ENCODE peak calls at places on chromosomes 2 and 18, in seven cellular contexts. S is breast epithelium, E is lung, W is neural progenitor cell, H is heart right ventricle, J is astrocyte, I is left lung. U is an unnamed sample. For H3K9me3, the result is how much of the 10 kb centered on the place peaks cover.

GRCh38 chr2:10047616-10048500 is 4.5 kb downstream of the KLF11 start:
- DNase-seq in E (no peak), W (no peak), H (no peak), S (no peak), J (no peak), I (no peak), U (no peak)

GRCh38 chr18:62928316-62928715 is 213.0 kb downstream of the PHLPP1 start:
- DNase-seq in W (no peak), H (no peak), I (no peak), J (peak), E (no peak), S (no peak), U (no peak)

GRCh38 chr2:75053484-75054112 is 95.2 kb downstream of the POLE4 start:
- DNase-seq in E (no peak), I (no peak), W (peak), S (no peak), H (no peak), J (no peak), U (no peak)

GRCh38 chr2:7881456-7881855 is 800.4 kb upstream of the ID2 start:
- DNase-seq in S (no peak), J (no peak), I (no peak), E (no peak), H (no peak), W (no peak), U (no peak)

GRCh38 chr2:98522854-98523253 is 78.2 kb downstream of the INPP4A start:
- DNase-seq in H (no peak), I (no peak), S (no peak), E (no peak), W (no peak), J (no peak), U (no peak)

GRCh38 chr2:127108090-127108523 is 1.2 kb upstream of the BIN1 start:
- DNase-seq in W (no peak), H (no peak), I (no peak), S (peak), E (no peak), J (no peak), U (no peak)

GRCh38 chr2:200288670-200289429 is 17.6 kb upstream of the SPATS2L start:
- DNase-seq in W (no peak), S (peak), I (no peak), E (no peak), J (no peak), H (no peak), U (no peak)

GRCh38 chr2:117786520-117786919 is 28.0 kb upstream of the DDX18 start:
- DNase-seq in S (no peak), J (no peak), H (no peak), E (no peak), W (no peak), I (no peak), U (no peak)

GRCh38 chr2:9758741-9759140 is 84.5 kb upstream of the TAF1B start:
- DNase-seq in S (no peak), W (no peak), J (no peak), I (no peak), E (no peak), H (no peak), U (no peak)

DNA sequence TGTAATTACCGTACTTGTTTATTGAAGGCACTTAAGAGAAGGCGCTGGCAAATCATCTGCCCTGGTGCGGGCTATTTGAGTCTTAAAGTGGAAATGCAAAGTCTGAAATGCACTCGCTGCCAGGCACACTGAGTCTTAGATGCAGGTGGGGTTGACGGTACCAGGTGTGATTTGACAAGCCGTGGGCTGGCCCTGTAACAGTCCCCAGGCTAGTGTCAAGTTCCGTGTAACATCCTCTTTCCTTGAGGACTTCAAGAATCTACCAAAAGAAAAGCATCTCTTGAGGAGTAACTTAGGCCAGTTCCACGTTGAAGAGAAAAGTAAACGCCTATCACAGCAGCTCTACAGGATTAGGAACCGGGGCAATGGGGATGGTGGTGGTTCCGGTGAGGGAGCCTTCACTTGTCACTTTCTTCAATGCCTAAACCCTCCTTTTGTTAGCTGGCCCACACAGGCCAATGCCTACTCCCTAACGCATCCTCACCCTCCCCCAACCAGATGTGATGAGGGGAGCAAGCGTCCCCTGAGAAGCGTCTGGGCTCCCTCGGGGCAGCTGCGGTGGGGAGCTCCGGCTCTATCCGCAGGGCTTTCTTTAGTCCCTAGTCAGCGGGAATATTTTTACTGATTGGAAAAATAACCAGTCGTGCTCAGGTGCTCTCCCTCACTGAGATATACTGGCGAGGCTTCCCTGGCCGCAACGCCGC is 1.5 kb upstream of the UGP2 start:
- DNase-seq in H (no peak), E (peak), I (no peak), S (no peak), J (no peak), W (peak), U (peak)
- TF ChIP-seq CTCF in H (no peak), E (no peak), I (no peak), S (peak), J (no peak), W (no peak), U (no peak)

DNA sequence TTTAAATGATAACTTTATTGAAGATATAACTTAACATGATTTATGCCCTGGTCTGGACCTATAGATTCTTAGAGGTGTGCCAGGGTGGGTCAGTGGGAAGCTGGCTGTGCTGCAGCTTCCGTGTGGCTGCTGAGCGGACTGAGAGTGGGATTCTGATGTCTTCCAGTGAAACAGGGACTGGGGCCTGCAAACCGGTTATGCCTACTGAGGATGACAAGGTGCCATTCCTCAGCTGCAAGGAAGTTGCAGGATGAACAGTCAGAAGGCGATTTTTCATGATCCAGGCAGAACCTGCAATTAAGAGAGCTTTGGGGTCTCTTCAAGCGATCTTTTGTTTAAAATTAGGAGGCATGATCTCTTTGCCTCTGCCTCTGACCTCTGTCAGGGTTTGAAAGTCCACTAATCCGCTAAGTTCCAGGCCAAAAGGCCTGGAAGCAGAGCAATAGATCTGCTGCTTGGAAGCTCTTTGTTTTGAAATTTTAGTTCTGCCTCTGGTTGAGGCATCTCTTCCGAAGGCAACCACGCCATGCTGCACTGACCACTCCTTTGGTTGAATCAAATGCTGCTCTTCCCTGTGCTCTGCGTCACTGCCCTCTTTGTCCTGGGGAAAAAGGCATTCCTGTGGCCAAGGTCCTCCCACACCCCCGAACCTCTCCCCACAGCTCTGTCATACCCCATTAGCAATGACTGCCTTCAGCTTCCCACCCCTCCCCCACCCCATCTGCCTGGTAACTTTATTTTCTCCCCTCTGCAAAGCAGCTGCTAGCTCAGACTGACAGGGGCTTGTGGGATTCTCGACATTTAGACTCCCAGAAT is 2.0 kb downstream of the TMEM169 start:
- DNase-seq in J (peak), I (no peak), E (no peak), S (no peak), W (peak), H (no peak), U (no peak)
- H3K27ac ChIP-seq in J (peak), I (no peak), E (no peak), S (no peak), W (peak), H (no peak), U (no peak)

DNA sequence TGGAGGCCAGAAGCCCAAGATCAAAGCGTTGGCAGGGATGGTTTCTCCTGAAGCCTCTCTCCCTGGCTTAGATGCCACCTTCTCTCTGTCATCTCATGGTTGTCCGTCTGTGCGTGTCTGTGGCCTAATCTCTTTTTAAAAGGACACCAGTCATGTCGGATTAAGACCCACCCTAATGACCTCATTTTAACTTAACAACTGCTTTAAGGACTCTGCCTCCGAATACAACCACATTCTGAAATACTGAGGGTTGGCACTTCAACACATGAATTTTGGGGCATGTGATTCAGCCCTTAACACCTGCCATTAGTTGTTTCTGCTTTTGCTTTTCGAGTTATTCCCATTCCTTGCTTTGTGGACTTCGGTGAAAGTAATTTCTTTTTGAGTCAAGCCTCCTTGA is 97.8 kb upstream of the SMIM21 start:
- DNase-seq in E (no peak), I (no peak), H (no peak), S (no peak), W (no peak), J (no peak), U (no peak)
- H3K9me3 ChIP-seq in E (under half), I (under half), H (under half), S (under half), W (under half), J (under half), U (under half)

DNA sequence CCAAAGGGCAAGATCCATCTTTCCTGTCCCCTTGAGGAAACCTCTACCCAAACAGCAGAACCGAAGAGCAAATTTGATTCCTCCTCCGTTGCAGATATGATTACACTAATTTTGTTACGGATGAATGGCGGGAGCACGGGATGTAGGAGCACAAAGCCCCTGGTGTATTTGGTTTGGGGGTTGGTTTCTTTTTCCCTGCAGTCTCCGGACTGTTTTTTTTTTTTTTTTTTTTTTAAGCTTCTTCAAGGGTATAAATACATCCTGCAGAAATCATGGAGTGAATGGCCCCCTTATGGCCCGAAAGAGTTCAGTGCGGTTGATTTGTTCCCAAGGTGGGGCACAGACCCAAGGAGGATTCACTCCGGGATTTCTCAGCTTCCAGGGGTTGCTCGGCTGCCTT is 135.3 kb upstream of the SH3BP4 start:
- DNase-seq in I (no peak), S (no peak), E (no peak), W (no peak), J (no peak), H (no peak), U (no peak)
- TF ChIP-seq CTCF in I (no peak), S (no peak), E (no peak), W (no peak), J (no peak), H (no peak), U (no peak)

GRCh38 chr2:134217924-134218323 is 35.9 kb upstream of the MGAT5 start:
- DNase-seq in E (no peak), I (no peak), W (no peak), J (peak), H (no peak), S (no peak), U (no peak)
- H3K27ac ChIP-seq in E (peak), I (no peak), W (no peak), J (no peak), H (no peak), S (peak), U (no peak)

DNA sequence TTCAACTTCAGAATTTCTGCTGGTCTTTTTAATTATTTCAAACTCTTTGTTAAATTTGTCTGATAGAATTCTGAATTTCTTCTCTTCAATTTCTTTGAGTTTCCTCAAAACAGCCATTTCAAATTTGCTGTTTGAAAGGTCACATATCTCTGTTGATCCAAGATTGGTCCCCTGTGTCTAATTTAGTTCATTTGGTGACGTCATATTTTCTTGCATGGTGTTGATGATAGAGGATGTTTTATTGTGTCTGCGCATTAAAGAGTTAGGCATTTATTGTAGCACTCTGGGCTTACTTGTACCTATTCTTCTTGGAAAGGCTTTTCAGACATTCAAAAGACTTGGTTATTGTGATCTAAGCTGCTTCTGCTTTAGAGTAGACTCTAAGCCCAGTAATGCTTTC is 698.4 kb upstream of the LRRTM1 start:
- DNase-seq in W (no peak), H (no peak), I (no peak), S (no peak), E (no peak), J (no peak), U (no peak)
- H3K9me3 ChIP-seq in W (under half), H (under half), I (under half), S (under half), E (under half), J (under half), U (under half)

GRCh38 chr18:26181343-26181826 is 44.9 kb upstream of the TAF4B start:
- DNase-seq in J (no peak), I (peak), W (no peak), H (no peak), S (no peak), E (no peak), U (no peak)

GRCh38 chr18:26190506-26190905 is 35.7 kb upstream of the TAF4B start:
- DNase-seq in J (no peak), S (no peak), E (no peak), W (no peak), I (no peak), H (no peak), U (peak)

DNA sequence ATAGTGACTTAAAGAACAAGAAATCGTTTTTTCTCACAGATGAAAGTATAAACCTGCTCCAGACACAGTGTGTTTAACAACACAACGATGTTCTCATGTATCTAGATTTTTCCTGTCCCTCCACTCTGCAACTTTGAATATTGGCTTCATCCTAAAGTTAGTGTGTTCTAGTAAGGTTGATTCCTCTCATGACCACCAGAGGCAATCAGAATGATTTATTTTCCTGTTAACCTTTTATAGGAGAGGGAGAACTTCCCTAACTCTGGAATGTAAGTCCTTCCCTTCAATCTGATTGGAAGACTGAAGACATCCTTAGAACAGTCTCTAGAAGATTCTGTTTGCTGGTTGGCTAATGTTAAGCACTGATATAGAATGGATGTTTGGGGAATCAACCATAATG is 41.0 kb upstream of the TAF4B start:
- DNase-seq in H (no peak), S (no peak), W (no peak), E (no peak), I (no peak), J (no peak), U (no peak)
- TF ChIP-seq CTCF in H (no peak), S (no peak), W (peak), E (no peak), I (no peak), J (peak), U (no peak)